ENCODE peak calls at places on chromosome 21, in four cellular contexts. F is progenitor cell of endocrine pancreas, E is sigmoid colon, X is AG04450. T is an unnamed sample.

GRCh38 chr21:42640486-42640885 is 12.9 kb upstream of the PDE9A start:
- DNase-seq in F (no peak), E (no peak), X (no peak), T (no peak)

GRCh38 chr21:42234464-42235241 is 15.7 kb downstream of the ABCG1 start:
- DNase-seq in F (peak; percentile 66), E (peak; percentile 88), X (no peak), T (peak; percentile 61)

GRCh38 chr21:33688343-33688742 is 46.0 kb downstream of the ITSN1 start:
- DNase-seq in F (no peak), E (no peak), X (no peak), T (no peak)

GRCh38 chr21:37228003-37228400 is 39.1 kb downstream of the VPS26C start:
- DNase-seq in F (no peak), E (no peak), X (no peak), T (no peak)

GRCh38 chr21:14522689-14523088 is 23.4 kb downstream of the SAMSN1 start:
- DNase-seq in F (no peak), E (no peak), X (no peak), T (no peak)

GRCh38 chr21:41851090-41851790 is 27.9 kb downstream of the PRDM15 start:
- DNase-seq in F (no peak), E (no peak), X (no peak), T (no peak)

GRCh38 chr21:26394341-26394740 is 178.7 kb downstream of the CYYR1 start:
- DNase-seq in F (no peak), E (no peak), X (no peak), T (peak; percentile 61)

GRCh38 chr21:36784942-36785341 is 86.0 kb downstream of the SIM2 start:
- DNase-seq in F (no peak), E (no peak), X (no peak), T (peak; percentile 63)

GRCh38 chr21:26554365-26554764 is 18.7 kb downstream of the CYYR1 start:
- DNase-seq in F (no peak), E (no peak), X (no peak), T (no peak)

GRCh38 chr21:16742116-16742515 is 770.7 kb upstream of the CXADR start:
- DNase-seq in F (no peak), E (peak; percentile 78), X (no peak), T (no peak)

GRCh38 chr21:25670726-25671125 is 31.7 kb downstream of the JAM2 start:
- DNase-seq in F (no peak), E (no peak), X (peak; percentile 4), T (no peak)

GRCh38 chr21:24118738-24119470 is 1488.4 kb downstream of the MRPL39 start:
- DNase-seq in F (no peak), E (no peak), X (no peak), T (no peak)

GRCh38 chr21:40165212-40165611 is 298.0 kb downstream of the PCP4 start:
- DNase-seq in F (no peak), E (no peak), X (no peak), T (no peak)

GRCh38 chr21:36330904-36331303 is 10.9 kb downstream of the MORC3 start:
- DNase-seq in F (no peak), E (no peak), X (no peak), T (peak; percentile 57)

GRCh38 chr21:41185802-41186201 is 17.8 kb downstream of the BACE2 start:
- DNase-seq in F (no peak), E (no peak), X (no peak), T (no peak)

GRCh38 chr21:33441489-33442477 is 38.0 kb downstream of the TMEM50B start:
- DNase-seq in F (no peak), E (no peak), X (peak; percentile 51), T (peak; percentile 97)

GRCh38 chr21:16239659-16240265 is 510.0 kb downstream of the USP25 start:
- DNase-seq in F (no peak), E (no peak), X (no peak), T (no peak)

GRCh38 chr21:34788879-34789278 is 120.1 kb downstream of the CLIC6 start:
- DNase-seq in F (no peak), E (no peak), X (no peak), T (no peak)

GRCh38 chr21:35394634-35395369 is 345.7 kb upstream of the RUNX1 start:
- DNase-seq in F (no peak), E (no peak), X (no peak), T (no peak)

GRCh38 chr21:35057428-35057827 is 8.3 kb upstream of the RUNX1 start:
- DNase-seq in F (no peak), E (no peak), X (no peak), T (no peak)

GRCh38 chr21:36690637-36691538 is 8.0 kb upstream of the SIM2 start:
- DNase-seq in F (no peak), E (no peak), X (no peak), T (no peak)

GRCh38 chr21:17585875-17586450 is 26.7 kb downstream of the BTG3 start:
- DNase-seq in F (no peak), E (no peak), X (no peak), T (peak; percentile 57)

GRCh38 chr21:35202431-35202830 is 153.3 kb upstream of the RUNX1 start:
- DNase-seq in F (no peak), E (no peak), X (no peak), T (no peak)

GRCh38 chr21:39022901-39023693 is 160.2 kb downstream of the PSMG1 start:
- DNase-seq in F (no peak), E (peak; percentile 66), X (no peak), T (no peak)
- TF ChIP-seq CTCF in F (peak; percentile 44), E (no peak), X (peak; percentile 32), T (peak; percentile 13)

GRCh38 chr21:28237661-28238060 is 755.0 kb downstream of the LTN1 start:
- DNase-seq in F (no peak), E (no peak), X (no peak), T (no peak)

GRCh38 chr21:28233536-28234220 is 759.0 kb downstream of the LTN1 start:
- DNase-seq in F (no peak), E (no peak), X (no peak), T (no peak)

GRCh38 chr21:28230559-28230958 is 762.1 kb downstream of the LTN1 start:
- DNase-seq in F (no peak), E (no peak), X (no peak), T (peak; percentile 49)

GRCh38 chr21:28239345-28239744 is 753.3 kb downstream of the LTN1 start:
- DNase-seq in F (no peak), E (no peak), X (no peak), T (no peak)

GRCh38 chr21:28235169-28235892 is 757.3 kb downstream of the LTN1 start:
- DNase-seq in F (no peak), E (peak; percentile 64), X (no peak), T (no peak)
- TF ChIP-seq CTCF in F (no peak), E (no peak), X (peak; percentile 22), T (peak; percentile 4)

GRCh38 chr21:44846201-44846484 is 27.3 kb downstream of the PTTG1IP start:
- DNase-seq in F (no peak), E (no peak), X (no peak), T (no peak)
- TF ChIP-seq CTCF in F (no peak), E (peak; percentile 19), X (no peak), T (no peak)

GRCh38 chr21:43816611-43817071 is 27.3 kb downstream of the RRP1 start:
- DNase-seq in F (no peak), E (no peak), X (no peak), T (no peak)
- TF ChIP-seq CTCF in F (no peak), E (no peak), X (no peak), T (no peak)